ENCODE peak calls at places on chromosomes 5 and 9, in six cellular contexts. One of them, this sample, is unnamed.

GRCh38 chr5:85621668-85622067 is 996.1 kb upstream of the COX7C start:
- DNase-seq in stomach: no peak
- DNase-seq in T-cell: no peak
- DNase-seq in iris pigment epithelial cell: no peak
- DNase-seq in KBM-7: no peak
- DNase-seq in RWPE1: no peak
- DNase-seq in this sample: no peak

GRCh38 chr9:13721481-13722235 is 442.2 kb upstream of the MPDZ start:
- DNase-seq in T-cell: no peak
- DNase-seq in KBM-7: no peak
- DNase-seq in iris pigment epithelial cell: peak
- DNase-seq in RWPE1: no peak
- DNase-seq in stomach: no peak
- DNase-seq in this sample: peak

GRCh38 chr9:19875291-19875910 is 86.6 kb upstream of the SLC24A2 start:
- DNase-seq in KBM-7: no peak
- DNase-seq in T-cell: no peak
- DNase-seq in stomach: no peak
- DNase-seq in iris pigment epithelial cell: peak
- DNase-seq in RWPE1: no peak
- DNase-seq in this sample: no peak

GRCh38 chr5:76402251-76402879 is 720 bp upstream of the IQGAP2 start:
- DNase-seq in iris pigment epithelial cell: peak
- DNase-seq in stomach: peak
- DNase-seq in KBM-7: no peak
- DNase-seq in T-cell: peak
- DNase-seq in RWPE1: peak
- DNase-seq in this sample: no peak

GRCh38 chr5:79845448-79846197 is 145.4 kb downstream of the MTX3 start:
- DNase-seq in KBM-7: no peak
- DNase-seq in RWPE1: peak
- DNase-seq in T-cell: no peak
- DNase-seq in iris pigment epithelial cell: peak
- DNase-seq in stomach: no peak
- DNase-seq in this sample: peak

GRCh38 chr5:76367623-76368366 is 35.3 kb upstream of the IQGAP2 start:
- DNase-seq in RWPE1: no peak
- DNase-seq in stomach: no peak
- DNase-seq in T-cell: no peak
- DNase-seq in iris pigment epithelial cell: peak
- DNase-seq in KBM-7: no peak
- DNase-seq in this sample: peak

GRCh38 chr5:138330813-138331448 is 673 bp downstream of the CDC25C start:
- DNase-seq in T-cell: no peak
- DNase-seq in KBM-7: no peak
- DNase-seq in RWPE1: peak
- DNase-seq in stomach: no peak
- DNase-seq in iris pigment epithelial cell: no peak
- DNase-seq in this sample: peak

GRCh38 chr5:59058237-59058636 is 475.4 kb downstream of the RAB3C start:
- DNase-seq in RWPE1: no peak
- DNase-seq in iris pigment epithelial cell: no peak
- DNase-seq in stomach: no peak
- DNase-seq in T-cell: no peak
- DNase-seq in KBM-7: no peak
- DNase-seq in this sample: no peak